ENCODE peak calls at places on chromosome 11, in five cellular contexts. One of them, this sample, is unnamed.

GRCh38 chr11:289145-289705 is 299 bp downstream of the PGGHG start:
- DNase-seq in GM12864: no peak
- DNase-seq in AG04450: no peak
- DNase-seq in adrenal gland: no peak
- DNase-seq in IMR-90: no peak
- DNase-seq in this sample: no peak

GRCh38 chr11:45158210-45158644 is 11.8 kb downstream of the PRDM11 start:
- DNase-seq in IMR-90: no peak
- DNase-seq in AG04450: no peak
- DNase-seq in adrenal gland: peak
- DNase-seq in GM12864: no peak
- DNase-seq in this sample: no peak

GRCh38 chr11:36564376-36565032 is 3.3 kb upstream of the RAG1 start:
- DNase-seq in GM12864: no peak
- DNase-seq in IMR-90: peak
- DNase-seq in adrenal gland: peak
- DNase-seq in AG04450: peak
- DNase-seq in this sample: no peak

GRCh38 chr11:19869466-19869865 is 156.8 kb downstream of the NAV2 start:
- DNase-seq in IMR-90: no peak
- DNase-seq in AG04450: no peak
- DNase-seq in adrenal gland: no peak
- DNase-seq in GM12864: no peak
- DNase-seq in this sample: no peak

GRCh38 chr11:35305670-35306382 is 113.5 kb downstream of the SLC1A2 start:
- DNase-seq in GM12864: no peak
- DNase-seq in AG04450: no peak
- DNase-seq in adrenal gland: peak
- DNase-seq in IMR-90: peak
- DNase-seq in this sample: no peak

GRCh38 chr11:110297726-110298297 is 1.4 kb upstream of the RDX start:
- DNase-seq in GM12864: no peak
- DNase-seq in adrenal gland: no peak
- DNase-seq in AG04450: no peak
- DNase-seq in IMR-90: no peak
- DNase-seq in this sample: no peak

GRCh38 chr11:102807921-102808320 is 10.0 kb upstream of the MMP1 start:
- DNase-seq in AG04450: no peak
- DNase-seq in GM12864: no peak
- DNase-seq in adrenal gland: peak
- DNase-seq in IMR-90: peak
- DNase-seq in this sample: no peak

GRCh38 chr11:14312736-14313438 is 46.1 kb downstream of the RRAS2 start:
- DNase-seq in adrenal gland: no peak
- DNase-seq in AG04450: peak
- DNase-seq in IMR-90: peak
- DNase-seq in GM12864: no peak
- DNase-seq in this sample: no peak

GRCh38 chr11:121318848-121319834 is 26.6 kb downstream of the SC5D start:
- DNase-seq in adrenal gland: peak
- DNase-seq in AG04450: peak
- DNase-seq in GM12864: no peak
- DNase-seq in IMR-90: peak
- DNase-seq in this sample: no peak

GRCh38 chr11:36453678-36454077 is 56.4 kb downstream of the TRAF6 start:
- DNase-seq in IMR-90: peak
- DNase-seq in AG04450: no peak
- DNase-seq in GM12864: no peak
- DNase-seq in adrenal gland: no peak
- DNase-seq in this sample: no peak

GRCh38 chr11:34427171-34427805 is 11.4 kb upstream of the CAT start:
- DNase-seq in AG04450: peak
- DNase-seq in IMR-90: peak
- DNase-seq in GM12864: no peak
- DNase-seq in adrenal gland: no peak
- DNase-seq in this sample: peak

GRCh38 chr11:83725718-83726117 is 439.6 kb upstream of the CCDC90B start:
- DNase-seq in AG04450: no peak
- DNase-seq in adrenal gland: no peak
- DNase-seq in GM12864: no peak
- DNase-seq in IMR-90: no peak
- DNase-seq in this sample: no peak

GRCh38 chr11:45259607-45260006 is 26.5 kb downstream of the SYT13 start:
- DNase-seq in IMR-90: no peak
- DNase-seq in adrenal gland: peak
- DNase-seq in AG04450: no peak
- DNase-seq in GM12864: no peak
- DNase-seq in this sample: peak

GRCh38 chr11:7973011-7973410 is 7.8 kb upstream of the NLRP10 start:
- DNase-seq in GM12864: no peak
- DNase-seq in AG04450: no peak
- DNase-seq in adrenal gland: no peak
- DNase-seq in IMR-90: no peak
- DNase-seq in this sample: no peak

GRCh38 chr11:131770801-131771200 is 400.4 kb downstream of the NTM start:
- DNase-seq in GM12864: no peak
- DNase-seq in IMR-90: peak
- DNase-seq in adrenal gland: no peak
- DNase-seq in AG04450: no peak
- DNase-seq in this sample: no peak

GRCh38 chr11:31237819-31238771 is 131.4 kb downstream of the DCDC1 start:
- DNase-seq in GM12864: no peak
- DNase-seq in adrenal gland: no peak
- DNase-seq in AG04450: no peak
- DNase-seq in IMR-90: no peak
- DNase-seq in this sample: no peak

GRCh38 chr11:15192007-15192556 is 77.4 kb downstream of the INSC start:
- DNase-seq in GM12864: no peak
- DNase-seq in AG04450: no peak
- DNase-seq in IMR-90: no peak
- DNase-seq in adrenal gland: no peak
- DNase-seq in this sample: no peak

GRCh38 chr11:27373856-27374602 is 11.0 kb upstream of the CCDC34 start:
- DNase-seq in GM12864: no peak
- DNase-seq in AG04450: no peak
- DNase-seq in IMR-90: no peak
- DNase-seq in adrenal gland: no peak
- DNase-seq in this sample: no peak

GRCh38 chr11:22169833-22170232 is 23.1 kb upstream of the ANO5 start:
- DNase-seq in GM12864: no peak
- DNase-seq in AG04450: no peak
- DNase-seq in adrenal gland: no peak
- DNase-seq in IMR-90: peak
- DNase-seq in this sample: no peak

GRCh38 chr11:119643212-119643877 is 85.7 kb downstream of the NECTIN1 start:
- DNase-seq in adrenal gland: no peak
- DNase-seq in GM12864: no peak
- DNase-seq in AG04450: no peak
- DNase-seq in IMR-90: no peak
- DNase-seq in this sample: no peak

GRCh38 chr11:66421492-66422205 is 814 bp downstream of the NPAS4 start:
- DNase-seq in AG04450: peak
- DNase-seq in IMR-90: peak
- DNase-seq in GM12864: peak
- DNase-seq in adrenal gland: peak
- DNase-seq in this sample: peak

GRCh38 chr11:122850076-122850631 is 11.9 kb downstream of the CRTAM start:
- DNase-seq in adrenal gland: no peak
- DNase-seq in IMR-90: peak
- DNase-seq in AG04450: no peak
- DNase-seq in GM12864: no peak
- DNase-seq in this sample: no peak

GRCh38 chr11:393219-394033 is 583 bp upstream of the PKP3 start:
- DNase-seq in AG04450: peak
- DNase-seq in IMR-90: peak
- DNase-seq in adrenal gland: no peak
- DNase-seq in GM12864: no peak
- DNase-seq in this sample: no peak

DNA sequence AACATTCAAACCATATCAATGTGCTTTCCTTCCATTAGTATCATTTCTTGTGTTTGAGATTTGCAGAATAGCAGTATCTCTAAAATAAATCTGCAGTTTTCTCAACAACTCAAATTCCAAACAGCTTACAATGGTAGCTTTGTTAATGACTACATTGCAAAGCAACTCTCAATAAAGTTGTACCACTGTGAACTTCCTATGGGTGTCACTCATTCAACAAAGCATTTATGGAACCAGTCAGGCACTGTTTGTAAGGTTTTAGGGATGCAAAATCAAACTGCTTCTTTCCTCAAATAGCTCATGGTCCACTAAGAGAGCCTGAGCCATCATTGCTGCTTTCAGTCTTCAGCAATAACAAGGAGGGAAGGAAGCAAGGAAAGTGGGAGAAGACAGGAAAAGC is 91.0 kb downstream of the CCDC83 start:
- DNase-seq in GM12864: no peak
- DNase-seq in adrenal gland: no peak
- DNase-seq in IMR-90: peak
- DNase-seq in AG04450: no peak
- DNase-seq in this sample: no peak
- TF ChIP-seq CTCF in GM12864: no peak
- TF ChIP-seq CTCF in adrenal gland: no peak
- TF ChIP-seq CTCF in IMR-90: no peak
- TF ChIP-seq CTCF in AG04450: no peak
- TF ChIP-seq CTCF in this sample: no peak

GRCh38 chr11:17883946-17884345 is 128.9 kb downstream of the SERGEF start:
- DNase-seq in GM12864: no peak
- DNase-seq in IMR-90: no peak
- DNase-seq in AG04450: no peak
- DNase-seq in adrenal gland: no peak
- DNase-seq in this sample: no peak
- H3K4me3 ChIP-seq in GM12864: no peak
- H3K4me3 ChIP-seq in IMR-90: no peak
- H3K4me3 ChIP-seq in AG04450: no peak
- H3K4me3 ChIP-seq in adrenal gland: no peak
- H3K4me3 ChIP-seq in this sample: no peak

DNA sequence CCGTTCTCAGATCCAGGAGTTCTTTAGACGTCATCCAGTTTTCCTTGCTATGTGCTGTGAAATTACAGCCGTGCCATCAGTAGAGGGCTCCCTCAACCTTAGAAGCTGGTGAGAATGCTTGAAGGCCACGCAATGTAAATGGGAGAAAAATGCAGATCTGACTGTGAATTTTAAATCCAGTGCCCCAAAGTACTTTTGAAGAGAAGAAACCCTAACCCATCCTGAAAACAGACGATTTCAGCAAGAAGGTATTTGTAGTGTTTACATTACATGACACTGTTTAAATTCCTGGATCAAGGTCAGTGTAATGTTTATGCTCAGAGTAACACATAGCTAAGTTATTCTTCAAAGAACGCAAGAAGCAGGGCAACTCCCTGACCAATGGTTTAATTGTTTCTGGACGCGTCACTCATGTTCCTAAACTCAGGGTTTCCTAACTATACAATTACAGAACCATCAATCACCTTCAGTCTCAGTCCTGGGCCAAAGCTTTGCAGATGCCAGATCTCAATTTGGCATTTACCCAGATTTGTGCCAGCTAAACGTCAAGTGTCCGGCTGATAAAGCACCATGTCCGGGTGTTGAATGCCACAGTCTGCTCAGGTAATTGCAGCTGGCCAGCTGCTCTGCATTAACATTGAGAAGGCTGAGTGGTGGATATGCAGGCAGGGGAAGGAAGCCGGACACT is 38.2 kb downstream of the ADAMTS8 start:
- DNase-seq in IMR-90: peak
- DNase-seq in AG04450: peak
- DNase-seq in adrenal gland: no peak
- DNase-seq in GM12864: no peak
- DNase-seq in this sample: peak
- TF ChIP-seq CTCF in IMR-90: peak
- TF ChIP-seq CTCF in AG04450: peak
- TF ChIP-seq CTCF in adrenal gland: no peak
- TF ChIP-seq CTCF in GM12864: no peak
- TF ChIP-seq CTCF in this sample: peak

DNA sequence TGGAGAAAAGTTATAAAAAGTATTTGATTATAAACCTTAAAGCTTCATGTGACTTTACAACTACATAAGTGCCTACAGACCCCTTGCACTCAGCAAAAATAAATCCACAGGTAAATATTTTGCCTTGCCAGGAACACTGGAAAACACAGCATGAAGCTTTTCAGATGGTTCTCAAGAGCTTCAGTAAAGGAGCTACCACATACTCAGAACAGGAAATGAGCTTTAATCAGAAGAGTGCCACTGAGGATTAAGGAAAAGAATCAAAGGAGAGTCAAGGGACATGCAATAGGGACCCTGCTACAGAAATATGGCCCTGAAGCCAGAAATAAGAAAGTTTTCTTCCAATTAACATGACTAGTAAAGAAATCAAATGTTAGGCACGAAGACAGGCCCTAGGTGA is 1.2 kb downstream of the CASP1 start:
- DNase-seq in IMR-90: no peak
- DNase-seq in adrenal gland: no peak
- DNase-seq in GM12864: no peak
- DNase-seq in AG04450: no peak
- DNase-seq in this sample: no peak
- H3K4me3 ChIP-seq in IMR-90: no peak
- H3K4me3 ChIP-seq in adrenal gland: peak
- H3K4me3 ChIP-seq in GM12864: no peak
- H3K4me3 ChIP-seq in AG04450: peak
- H3K4me3 ChIP-seq in this sample: no peak

This sample was measured in epithelial cell of proximal tubule.